ENCODE peak calls at places on chromosomes 7 and 10, in ten cellular contexts. E is T47D; Z is occipital lobe; A is HuH-7.5; X is activated T-cell treated with anti-CD3 and anti-CD28 coated beads for 48 hours; G is stimulated activated CD4-positive, alpha-beta T cell treated with anti-CD3 and anti-CD28 coated beads, Interleukin-4, amount 100 ng/mL, for 48 hours; U is DMS153; M is T-helper 9 cell; H is globus pallidus; I is ovary. F is an unnamed sample.

GRCh38 chr7:81244213-81244612 is 325.4 kb upstream of the SEMA3C start:
- DNase-seq in X (no peak), M (no peak), U (no peak), E (peak; percentile 43), Z (no peak), I (no peak), H (no peak), A (no peak), G (no peak), F (no peak)

GRCh38 chr10:102455893-102456471 is 4.6 kb upstream of the C10orf95 start:
- DNase-seq in G (no peak), I (no peak), U (no peak), M (no peak), E (no peak), H (no peak), X (no peak), Z (no peak), A (no peak), F (no peak)

GRCh38 chr10:48634198-48634983 is 29.5 kb upstream of the ARHGAP22 start:
- DNase-seq in U (no peak), I (no peak), E (no peak), X (peak; percentile 31), M (no peak), G (no peak), A (no peak), H (peak; percentile 70), Z (peak; percentile 22), F (no peak)

GRCh38 chr7:11428877-11429617 is 403.0 kb downstream of the THSD7A start:
- DNase-seq in E (no peak), A (no peak), M (no peak), X (no peak), G (no peak), H (no peak), I (no peak), Z (no peak), U (no peak), F (no peak)

GRCh38 chr10:52135101-52135500 is 179.0 kb upstream of the DKK1 start:
- DNase-seq in Z (no peak), U (no peak), G (no peak), A (no peak), X (no peak), H (no peak), M (no peak), I (no peak), E (no peak), F (no peak)

GRCh38 chr10:92688573-92688926 is 1.2 kb upstream of the HHEX start:
- DNase-seq in I (no peak), E (no peak), M (no peak), X (no peak), G (no peak), Z (no peak), U (no peak), A (no peak), H (no peak), F (no peak)

GRCh38 chr10:71848325-71849277 is 2.5 kb downstream of the PSAP start:
- DNase-seq in Z (no peak), H (no peak), X (no peak), E (no peak), M (no peak), U (no peak), G (no peak), I (no peak), A (no peak), F (no peak)

GRCh38 chr10:95280637-95281036 is 10.2 kb downstream of the PDLIM1 start:
- DNase-seq in Z (no peak), E (no peak), U (no peak), H (no peak), G (no peak), I (no peak), M (no peak), X (no peak), A (no peak), F (no peak)

GRCh38 chr7:151927540-151927939 is 28.7 kb upstream of the GALNTL5 start:
- DNase-seq in A (no peak), H (no peak), E (no peak), X (no peak), M (no peak), Z (no peak), U (no peak), I (no peak), G (no peak), F (no peak)

GRCh38 chr7:158821173-158822021 is 7.9 kb downstream of the ESYT2 start:
- DNase-seq in Z (no peak), G (no peak), M (no peak), E (peak; percentile 24), U (no peak), I (no peak), H (no peak), X (no peak), A (no peak), F (no peak)

GRCh38 chr7:44977304-44977858 is 1.4 kb downstream of the MYO1G start:
- DNase-seq in E (no peak), U (no peak), Z (no peak), X (peak; percentile 79), A (no peak), H (no peak), M (peak; percentile 61), G (peak; percentile 77), I (no peak), F (peak; percentile 73)

GRCh38 chr7:139182363-139182762 is 48.7 kb upstream of the UBN2 start:
- DNase-seq in M (no peak), I (no peak), H (no peak), A (no peak), G (no peak), U (no peak), X (no peak), Z (no peak), E (no peak), F (no peak)